ENCODE peak calls at places on chromosomes 13 and 19, in eight cellular contexts. One of them, this sample, is unnamed.

GRCh38 chr19:54388001-54388802 is 23.5 kb upstream of the LAIR1 start:
- DNase-seq in esophagus squamous epithelium: no peak
- DNase-seq in gastrocnemius medialis: no peak
- DNase-seq in lower leg skin: no peak
- DNase-seq in body of pancreas: no peak
- DNase-seq in heart left ventricle: no peak
- DNase-seq in uterus: no peak
- DNase-seq in sigmoid colon: no peak
- DNase-seq in this sample: no peak

GRCh38 chr13:68727788-68728187 is 1379.8 kb upstream of the ATXN8OS start:
- DNase-seq in lower leg skin: no peak
- DNase-seq in sigmoid colon: no peak
- DNase-seq in body of pancreas: no peak
- DNase-seq in gastrocnemius medialis: no peak
- DNase-seq in esophagus squamous epithelium: no peak
- DNase-seq in heart left ventricle: no peak
- DNase-seq in uterus: no peak
- DNase-seq in this sample: no peak

GRCh38 chr19:20273376-20273775 is 106.4 kb downstream of the ZNF486 start:
- DNase-seq in uterus: no peak
- DNase-seq in gastrocnemius medialis: no peak
- DNase-seq in body of pancreas: no peak
- DNase-seq in esophagus squamous epithelium: no peak
- DNase-seq in heart left ventricle: no peak
- DNase-seq in sigmoid colon: no peak
- DNase-seq in lower leg skin: no peak
- DNase-seq in this sample: no peak

GRCh38 chr19:13766095-13766481 is 1.8 kb downstream of the MRI1 start:
- DNase-seq in uterus: no peak
- DNase-seq in heart left ventricle: no peak
- DNase-seq in gastrocnemius medialis: no peak
- DNase-seq in esophagus squamous epithelium: no peak
- DNase-seq in body of pancreas: no peak
- DNase-seq in sigmoid colon: no peak
- DNase-seq in lower leg skin: no peak
- DNase-seq in this sample: no peak

GRCh38 chr13:90801621-90802020 is 545.9 kb upstream of the MIR17HG start:
- DNase-seq in lower leg skin: no peak
- DNase-seq in body of pancreas: no peak
- DNase-seq in gastrocnemius medialis: no peak
- DNase-seq in esophagus squamous epithelium: no peak
- DNase-seq in sigmoid colon: no peak
- DNase-seq in uterus: no peak
- DNase-seq in heart left ventricle: no peak
- DNase-seq in this sample: no peak

GRCh38 chr13:94313321-94313720 is 166.2 kb downstream of the DCT start:
- DNase-seq in heart left ventricle: no peak
- DNase-seq in body of pancreas: no peak
- DNase-seq in uterus: no peak
- DNase-seq in esophagus squamous epithelium: no peak
- DNase-seq in gastrocnemius medialis: no peak
- DNase-seq in sigmoid colon: no peak
- DNase-seq in lower leg skin: no peak
- DNase-seq in this sample: no peak

GRCh38 chr13:91296011-91296410 is 51.5 kb upstream of the MIR17HG start:
- DNase-seq in esophagus squamous epithelium: no peak
- DNase-seq in gastrocnemius medialis: no peak
- DNase-seq in uterus: no peak
- DNase-seq in lower leg skin: no peak
- DNase-seq in body of pancreas: no peak
- DNase-seq in heart left ventricle: no peak
- DNase-seq in sigmoid colon: no peak
- DNase-seq in this sample: no peak

GRCh38 chr13:43263047-43263446 is 239.7 kb downstream of the DNAJC15 start:
- DNase-seq in body of pancreas: no peak
- DNase-seq in lower leg skin: no peak
- DNase-seq in uterus: no peak
- DNase-seq in esophagus squamous epithelium: no peak
- DNase-seq in gastrocnemius medialis: no peak
- DNase-seq in heart left ventricle: no peak
- DNase-seq in sigmoid colon: no peak
- DNase-seq in this sample: no peak

GRCh38 chr13:80778302-80778701 is 437.4 kb upstream of the SPRY2 start:
- DNase-seq in esophagus squamous epithelium: no peak
- DNase-seq in lower leg skin: no peak
- DNase-seq in heart left ventricle: no peak
- DNase-seq in gastrocnemius medialis: no peak
- DNase-seq in body of pancreas: no peak
- DNase-seq in uterus: no peak
- DNase-seq in sigmoid colon: no peak
- DNase-seq in this sample: no peak

GRCh38 chr13:46152627-46153328 is 29.2 kb downstream of the LCP1 start:
- DNase-seq in uterus: no peak
- DNase-seq in gastrocnemius medialis: no peak
- DNase-seq in body of pancreas: no peak
- DNase-seq in lower leg skin: no peak
- DNase-seq in esophagus squamous epithelium: no peak
- DNase-seq in heart left ventricle: no peak
- DNase-seq in sigmoid colon: no peak
- DNase-seq in this sample: no peak

GRCh38 chr13:100363874-100364273 is 224.7 kb downstream of the GGACT start:
- DNase-seq in body of pancreas: no peak
- DNase-seq in lower leg skin: no peak
- DNase-seq in heart left ventricle: no peak
- DNase-seq in esophagus squamous epithelium: no peak
- DNase-seq in sigmoid colon: no peak
- DNase-seq in gastrocnemius medialis: no peak
- DNase-seq in uterus: no peak
- DNase-seq in this sample: no peak

GRCh38 chr19:5961969-5962945 is 15.7 kb downstream of the RANBP3 start:
- DNase-seq in heart left ventricle: no peak
- DNase-seq in sigmoid colon: no peak
- DNase-seq in lower leg skin: peak; percentile 60
- DNase-seq in esophagus squamous epithelium: no peak
- DNase-seq in gastrocnemius medialis: no peak
- DNase-seq in uterus: no peak
- DNase-seq in body of pancreas: peak; percentile 69
- DNase-seq in this sample: peak; percentile 77

GRCh38 chr13:26678330-26678729 is 82.3 kb downstream of the GPR12 start:
- DNase-seq in heart left ventricle: no peak
- DNase-seq in gastrocnemius medialis: no peak
- DNase-seq in body of pancreas: no peak
- DNase-seq in esophagus squamous epithelium: no peak
- DNase-seq in uterus: no peak
- DNase-seq in lower leg skin: no peak
- DNase-seq in sigmoid colon: no peak
- DNase-seq in this sample: no peak

GRCh38 chr19:16001481-16002312 is 52.9 kb downstream of the OR10H4 start:
- DNase-seq in uterus: peak; percentile 46
- DNase-seq in lower leg skin: no peak
- DNase-seq in esophagus squamous epithelium: no peak
- DNase-seq in gastrocnemius medialis: no peak
- DNase-seq in body of pancreas: peak; percentile 29
- DNase-seq in sigmoid colon: no peak
- DNase-seq in heart left ventricle: no peak
- DNase-seq in this sample: no peak

GRCh38 chr19:1627194-1627593 is 21.9 kb upstream of the UQCR11 start:
- DNase-seq in lower leg skin: no peak
- DNase-seq in uterus: no peak
- DNase-seq in heart left ventricle: no peak
- DNase-seq in gastrocnemius medialis: no peak
- DNase-seq in sigmoid colon: no peak
- DNase-seq in esophagus squamous epithelium: no peak
- DNase-seq in body of pancreas: no peak
- DNase-seq in this sample: no peak

GRCh38 chr13:44921931-44922758 is 67.1 kb downstream of the NUFIP1 start:
- DNase-seq in esophagus squamous epithelium: no peak
- DNase-seq in uterus: peak; percentile 61
- DNase-seq in gastrocnemius medialis: peak; percentile 89
- DNase-seq in heart left ventricle: peak; percentile 53
- DNase-seq in lower leg skin: peak; percentile 71
- DNase-seq in sigmoid colon: peak; percentile 79
- DNase-seq in body of pancreas: peak; percentile 38
- DNase-seq in this sample: no peak

DNA sequence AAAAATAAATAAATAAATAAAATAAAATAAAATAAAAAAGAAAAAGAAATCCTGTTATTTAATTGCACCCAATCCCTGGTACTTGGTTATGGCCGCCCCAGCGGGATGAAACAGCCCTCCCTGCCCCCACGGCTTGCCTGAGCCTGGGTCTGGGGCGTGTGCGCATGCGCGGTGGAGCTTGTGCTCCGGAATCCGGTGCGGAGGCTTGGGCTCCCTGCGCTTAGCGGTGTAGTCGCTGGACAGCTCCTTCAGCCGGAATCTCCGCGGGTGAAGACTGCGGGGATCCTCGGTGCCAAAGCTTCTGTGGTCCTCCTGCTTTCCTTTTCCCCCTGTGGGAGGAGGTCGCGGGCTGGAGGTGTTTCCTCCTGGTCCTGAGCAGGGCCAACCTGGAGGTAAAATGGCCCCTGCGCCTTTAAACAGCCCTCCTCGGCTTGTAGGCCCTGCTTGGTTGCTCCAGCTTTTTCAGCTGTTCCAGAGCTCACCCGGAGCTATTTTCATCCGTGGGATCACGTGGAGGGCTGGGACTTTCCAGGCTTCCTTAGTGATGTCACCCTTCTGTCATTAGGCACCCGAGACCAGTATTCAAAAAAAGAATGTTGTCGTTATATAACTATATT is at the start of gene PLA2G4C:
- DNase-seq in body of pancreas: peak; percentile 92
- DNase-seq in gastrocnemius medialis: peak; percentile 84
- DNase-seq in lower leg skin: peak; percentile 80
- DNase-seq in sigmoid colon: peak; percentile 96
- DNase-seq in esophagus squamous epithelium: peak; percentile 16
- DNase-seq in uterus: peak; percentile 87
- DNase-seq in heart left ventricle: peak; percentile 94
- DNase-seq in this sample: peak; percentile 92
- H3K4me3 ChIP-seq in body of pancreas: no peak within 1 kb of the TSS
- H3K4me3 ChIP-seq in gastrocnemius medialis: peak within 1 kb of the TSS; percentile 60
- H3K4me3 ChIP-seq in lower leg skin: peak within 1 kb of the TSS; percentile 28
- H3K4me3 ChIP-seq in sigmoid colon: peak within 1 kb of the TSS; percentile 30
- H3K4me3 ChIP-seq in esophagus squamous epithelium: peak within 1 kb of the TSS; percentile 25
- H3K4me3 ChIP-seq in uterus: peak within 1 kb of the TSS; percentile 24
- H3K4me3 ChIP-seq in heart left ventricle: peak within 1 kb of the TSS; percentile 64
- H3K4me3 ChIP-seq in this sample: peak within 1 kb of the TSS; percentile 48

GRCh38 chr19:50678323-50678722 is 29.1 kb downstream of the C19orf81 start:
- DNase-seq in uterus: no peak
- DNase-seq in gastrocnemius medialis: no peak
- DNase-seq in heart left ventricle: no peak
- DNase-seq in esophagus squamous epithelium: no peak
- DNase-seq in sigmoid colon: no peak
- DNase-seq in body of pancreas: no peak
- DNase-seq in lower leg skin: no peak
- DNase-seq in this sample: no peak
- TF ChIP-seq POLR2A in uterus: no peak
- TF ChIP-seq POLR2A in gastrocnemius medialis: no peak
- TF ChIP-seq POLR2A in heart left ventricle: no peak
- TF ChIP-seq POLR2A in esophagus squamous epithelium: no peak
- TF ChIP-seq POLR2A in sigmoid colon: no peak
- TF ChIP-seq POLR2A in body of pancreas: no peak
- TF ChIP-seq POLR2A in lower leg skin: no peak
- TF ChIP-seq POLR2A in this sample: no peak

GRCh38 chr13:20118268-20119140 is 42.3 kb downstream of the GJA3 start:
- DNase-seq in heart left ventricle: peak; percentile 71
- DNase-seq in uterus: peak; percentile 36
- DNase-seq in gastrocnemius medialis: no peak
- DNase-seq in lower leg skin: no peak
- DNase-seq in body of pancreas: peak; percentile 78
- DNase-seq in esophagus squamous epithelium: no peak
- DNase-seq in sigmoid colon: peak; percentile 87
- DNase-seq in this sample: peak; percentile 63

GRCh38 chr13:20116213-20116612 is 44.6 kb downstream of the GJA3 start:
- DNase-seq in gastrocnemius medialis: no peak
- DNase-seq in esophagus squamous epithelium: no peak
- DNase-seq in uterus: no peak
- DNase-seq in body of pancreas: no peak
- DNase-seq in heart left ventricle: no peak
- DNase-seq in sigmoid colon: no peak
- DNase-seq in lower leg skin: no peak
- DNase-seq in this sample: no peak

GRCh38 chr13:20124303-20124702 is 36.5 kb downstream of the GJA3 start:
- DNase-seq in heart left ventricle: no peak
- DNase-seq in esophagus squamous epithelium: no peak
- DNase-seq in uterus: no peak
- DNase-seq in gastrocnemius medialis: no peak
- DNase-seq in lower leg skin: no peak
- DNase-seq in body of pancreas: no peak
- DNase-seq in sigmoid colon: no peak
- DNase-seq in this sample: no peak

GRCh38 chr13:20121154-20121515 is 39.7 kb downstream of the GJA3 start:
- DNase-seq in heart left ventricle: no peak
- DNase-seq in uterus: no peak
- DNase-seq in sigmoid colon: no peak
- DNase-seq in gastrocnemius medialis: no peak
- DNase-seq in esophagus squamous epithelium: no peak
- DNase-seq in body of pancreas: no peak
- DNase-seq in lower leg skin: no peak
- DNase-seq in this sample: no peak

DNA sequence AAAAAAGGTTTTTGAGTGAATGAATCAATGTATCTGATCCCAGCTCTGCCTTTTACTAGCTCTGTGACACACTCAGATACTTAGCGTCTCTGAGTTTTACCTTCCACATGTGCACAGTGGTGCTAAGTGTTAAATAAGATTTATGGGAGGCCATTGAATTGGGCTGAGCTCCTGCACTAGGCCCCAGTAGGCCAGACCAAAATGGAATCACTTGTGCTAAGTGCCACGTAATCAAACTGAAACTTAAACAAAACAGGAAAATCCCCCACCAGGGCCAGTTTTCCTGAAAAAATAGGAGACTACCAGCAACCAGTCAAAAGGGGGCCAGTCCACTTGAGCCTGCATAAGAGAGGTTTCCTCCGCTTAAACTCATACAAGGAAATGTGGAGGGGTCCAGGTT is 40.9 kb downstream of the GJA3 start:
- DNase-seq in heart left ventricle: no peak
- DNase-seq in uterus: no peak
- DNase-seq in gastrocnemius medialis: no peak
- DNase-seq in sigmoid colon: no peak
- DNase-seq in esophagus squamous epithelium: no peak
- DNase-seq in lower leg skin: no peak
- DNase-seq in body of pancreas: no peak
- DNase-seq in this sample: no peak
- H3K4me3 ChIP-seq in heart left ventricle: peak overlapping the region; percentile 58
- H3K4me3 ChIP-seq in uterus: no peak overlapping the region
- H3K4me3 ChIP-seq in gastrocnemius medialis: peak overlapping the region; percentile 49
- H3K4me3 ChIP-seq in sigmoid colon: no peak overlapping the region
- H3K4me3 ChIP-seq in esophagus squamous epithelium: peak overlapping the region; percentile 29
- H3K4me3 ChIP-seq in lower leg skin: no peak overlapping the region
- H3K4me3 ChIP-seq in body of pancreas: no peak overlapping the region
- H3K4me3 ChIP-seq in this sample: no peak overlapping the region

DNA sequence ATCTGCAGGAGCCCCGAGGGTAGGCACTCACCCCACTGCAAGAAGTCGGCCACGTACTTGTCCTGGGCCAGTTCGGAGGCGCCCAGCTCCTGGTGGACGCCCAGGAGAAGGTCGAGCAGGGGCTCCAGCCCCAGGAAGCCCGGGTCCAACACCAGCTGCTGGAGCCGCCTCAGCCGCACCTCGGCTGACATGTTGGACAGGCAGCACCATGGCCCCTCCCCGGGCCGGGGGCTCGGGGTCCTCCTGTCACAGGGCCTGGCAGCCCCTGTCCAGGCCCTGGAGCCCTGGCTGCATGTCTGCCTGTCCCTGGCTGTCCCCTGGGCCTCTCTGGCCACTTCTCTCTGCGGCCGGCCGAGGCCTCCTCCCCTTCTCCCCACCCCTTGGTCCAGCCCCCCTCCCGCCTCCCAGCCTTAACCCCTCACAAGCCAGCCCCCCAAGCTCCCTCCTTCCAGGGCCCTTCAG is at the start of gene DMPK:
- DNase-seq in gastrocnemius medialis: no peak
- DNase-seq in heart left ventricle: peak; percentile 78
- DNase-seq in sigmoid colon: peak; percentile 84
- DNase-seq in esophagus squamous epithelium: no peak
- DNase-seq in body of pancreas: no peak
- DNase-seq in lower leg skin: no peak
- DNase-seq in uterus: peak; percentile 56
- DNase-seq in this sample: no peak
- TF ChIP-seq POLR2A in gastrocnemius medialis: peak; percentile 21
- TF ChIP-seq POLR2A in heart left ventricle: no peak
- TF ChIP-seq POLR2A in sigmoid colon: peak; percentile 48
- TF ChIP-seq POLR2A in esophagus squamous epithelium: peak; percentile 32
- TF ChIP-seq POLR2A in body of pancreas: no peak
- TF ChIP-seq POLR2A in lower leg skin: no peak
- TF ChIP-seq POLR2A in uterus: no peak
- TF ChIP-seq POLR2A in this sample: no peak

This sample was measured in right lobe of liver.